ENCODE peak calls at places on chromosomes 5 and 9, in four cellular contexts. R is K562, S is GM12878, G is HepG2. V is an unnamed sample.

GRCh38 chr5:53219610-53220009 is 110.1 kb upstream of the MOCS2 start:
- DNase-seq in R (no peak), S (no peak), G (no peak), V (no peak)

GRCh38 chr9:2012347-2012746 is 2.8 kb upstream of the SMARCA2 start:
- DNase-seq in R (no peak), G (no peak), S (peak; percentile 83), V (no peak)

GRCh38 chr5:50733737-50734136 is 67.3 kb downstream of the PARP8 start:
- DNase-seq in R (no peak), G (no peak), S (no peak), V (no peak)

GRCh38 chr9:122218070-122218884 is 10.5 kb downstream of the LHX6 start:
- DNase-seq in G (no peak), R (no peak), S (no peak), V (no peak)

GRCh38 chr5:67315082-67315801 is 118.6 kb upstream of the CD180 start:
- DNase-seq in R (no peak), S (no peak), G (no peak), V (no peak)

GRCh38 chr9:125400725-125401124 is 139.1 kb downstream of the GAPVD1 start:
- DNase-seq in S (no peak), R (no peak), G (no peak), V (no peak)

GRCh38 chr5:150181766-150182545 is 7.9 kb upstream of the SLC6A7 start:
- DNase-seq in R (no peak), G (no peak), S (no peak), V (no peak)

GRCh38 chr9:32783168-32783891 is at the start of gene TMEM215:
- DNase-seq in R (no peak), G (no peak), S (no peak), V (no peak)

GRCh38 chr5:135393691-135394090 is 5.3 kb downstream of the MACROH2A1 start:
- DNase-seq in S (no peak), R (no peak), G (no peak), V (no peak)

GRCh38 chr9:129102095-129102525 is 8.5 kb downstream of the CRAT start:
- DNase-seq in S (no peak), G (no peak), R (peak; percentile 35), V (no peak)

GRCh38 chr5:94385767-94386166 is 232.6 kb downstream of the KIAA0825 start:
- DNase-seq in G (no peak), S (no peak), R (no peak), V (no peak)

GRCh38 chr5:146620663-146621051 is 104.7 kb upstream of the GPR151 start:
- DNase-seq in R (no peak), S (no peak), G (no peak), V (no peak)

GRCh38 chr9:135552021-135552697 is 6.2 kb downstream of the OBP2A start:
- DNase-seq in R (no peak), G (no peak), S (no peak), V (no peak)

GRCh38 chr9:72936679-72937078 is 16.2 kb downstream of the ALDH1A1 start:
- DNase-seq in G (no peak), R (no peak), S (no peak), V (no peak)

GRCh38 chr5:41656597-41656996 is 146.2 kb upstream of the PLCXD3 start:
- DNase-seq in G (no peak), R (no peak), S (no peak), V (no peak)

GRCh38 chr5:123717139-123717538 is 205.2 kb downstream of the CSNK1G3 start:
- DNase-seq in S (no peak), G (no peak), R (no peak), V (no peak)

GRCh38 chr5:151737421-151737820 is 21.0 kb downstream of the ATOX1 start:
- DNase-seq in R (no peak), G (no peak), S (no peak), V (no peak)

GRCh38 chr5:76809141-76809540 is 9.7 kb upstream of the F2RL1 start:
- DNase-seq in R (no peak), G (no peak), S (no peak), V (no peak)

GRCh38 chr5:126872558-126873349 is 95.8 kb downstream of the LMNB1 start:
- DNase-seq in S (no peak), R (no peak), G (no peak), V (no peak)

GRCh38 chr5:73764586-73764985 is 138.6 kb downstream of the ARHGEF28 start:
- DNase-seq in R (no peak), G (peak; percentile 78), S (no peak), V (no peak)

GRCh38 chr5:28156981-28157380 is 1118.6 kb upstream of the CDH9 start:
- DNase-seq in S (no peak), G (no peak), R (no peak), V (no peak)

GRCh38 chr9:130129425-130130061 is 42.7 kb upstream of the NCS1 start:
- DNase-seq in S (no peak), R (no peak), G (no peak), V (no peak)

GRCh38 chr9:81661339-81661738 is 28.0 kb downstream of the TLE1 start:
- DNase-seq in G (no peak), R (no peak), S (no peak), V (no peak)

GRCh38 chr5:171639966-171640365 is 145.7 kb upstream of the SMIM23 start:
- DNase-seq in R (no peak), G (no peak), S (no peak), V (no peak)
- TF ChIP-seq TARDBP in R (no peak), G (no peak), S (no peak), V (no peak)

DNA sequence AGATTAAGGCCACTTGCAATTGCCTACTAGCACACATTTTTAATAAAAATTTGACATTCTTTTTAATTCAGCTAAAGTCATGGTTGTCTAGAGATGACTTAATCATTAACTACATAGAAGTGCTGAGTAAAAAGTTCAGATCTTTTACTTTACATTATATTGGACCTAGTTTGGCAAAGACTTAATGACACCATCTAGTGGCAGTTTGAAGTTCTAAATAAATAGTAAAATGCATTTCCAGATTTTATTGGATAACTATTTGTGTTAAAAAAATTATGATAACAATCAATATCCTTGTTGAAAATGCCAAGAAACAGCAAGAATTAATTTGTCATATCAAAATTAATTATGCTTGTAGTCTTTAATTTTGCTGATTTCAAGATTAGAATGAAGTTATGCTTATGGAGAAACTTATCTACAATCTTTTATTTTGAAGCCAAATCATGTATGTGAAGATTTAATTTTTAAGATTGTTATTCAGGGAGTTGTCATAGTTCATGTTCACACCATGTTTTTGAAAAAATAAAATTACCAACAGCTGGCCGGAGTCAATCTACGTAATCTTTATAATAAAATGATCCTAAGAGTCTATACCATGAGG is 69.6 kb upstream of the PJA2 start:
- DNase-seq in R (no peak), S (no peak), G (peak; percentile 18), V (no peak)
- TF ChIP-seq TARDBP in R (no peak), S (no peak), G (no peak), V (no peak)

GRCh38 chr9:106828082-106828481 is 34.9 kb upstream of the ZNF462 start:
- DNase-seq in G (no peak), R (no peak), S (no peak), V (no peak)

GRCh38 chr9:106830527-106831140 is 32.3 kb upstream of the ZNF462 start:
- DNase-seq in G (no peak), S (no peak), R (no peak), V (no peak)

GRCh38 chr9:106834888-106835287 is 28.1 kb upstream of the ZNF462 start:
- DNase-seq in G (no peak), R (no peak), S (no peak), V (no peak)

GRCh38 chr9:106828965-106829364 is 34.0 kb upstream of the ZNF462 start:
- DNase-seq in G (no peak), R (no peak), S (no peak), V (no peak)

GRCh38 chr9:106829666-106830408 is 33.1 kb upstream of the ZNF462 start:
- DNase-seq in R (no peak), S (no peak), G (no peak), V (no peak)
- TF ChIP-seq TARDBP in R (no peak), S (no peak), G (no peak), V (no peak)

DNA sequence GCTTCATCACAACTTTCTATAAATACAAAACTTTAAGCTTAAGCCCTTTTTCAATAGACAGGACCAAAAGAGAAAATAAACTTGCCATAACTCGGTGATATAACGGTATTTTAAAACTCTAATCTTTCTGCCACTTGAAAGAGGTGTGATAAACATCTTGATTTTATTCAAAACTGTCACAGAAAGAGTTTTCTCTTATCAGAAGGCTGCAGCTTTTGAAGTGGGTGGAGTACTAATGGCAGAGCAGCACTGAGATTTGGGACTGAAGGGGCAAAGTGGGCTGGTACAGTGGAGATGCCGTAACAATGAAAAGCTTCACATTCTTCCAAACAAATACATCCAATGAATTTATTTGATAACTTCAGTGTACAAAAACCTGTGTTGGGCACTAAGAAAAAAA is 92.5 kb downstream of the FBXO38 start:
- DNase-seq in R (no peak), S (no peak), G (no peak), V (no peak)
- TF ChIP-seq TARDBP in R (no peak), S (no peak), G (no peak), V (no peak)